ENCODE peak calls at places on chromosome 7, in nine cellular contexts. E is fibroblast of the aortic adventitia, G is brain microvascular endothelial cell, S is gastrocnemius medialis, F is H7, P is A549, I is GM06990, T is OCI-LY7, K is neural progenitor cell. Y is an unnamed sample.

GRCh38 chr7:135102372-135102771 is 45.5 kb upstream of the TMEM140 start:
- DNase-seq in E (no peak), G (no peak), S (no peak), F (no peak), P (no peak), I (no peak), T (no peak), K (no peak), Y (no peak)

GRCh38 chr7:518630-519428 is 817 bp downstream of the PDGFA start:
- DNase-seq in E (peak), G (peak), S (peak), F (peak), P (peak), I (peak), T (no peak), K (peak), Y (peak)

GRCh38 chr7:30029696-30030095 is 1.5 kb downstream of the PLEKHA8 start:
- DNase-seq in E (no peak), G (no peak), S (no peak), F (peak), P (no peak), I (no peak), T (peak), K (peak), Y (peak)

GRCh38 chr7:94043299-94043698 is 39.1 kb upstream of the BET1 start:
- DNase-seq in E (peak), G (peak), S (no peak), F (no peak), P (no peak), I (no peak), T (no peak), K (no peak), Y (no peak)

GRCh38 chr7:13416071-13416470 is 573.4 kb downstream of the ETV1 start:
- DNase-seq in E (no peak), G (no peak), S (no peak), F (no peak), P (no peak), I (no peak), T (no peak), K (no peak), Y (no peak)

GRCh38 chr7:143380646-143381426 is at the start of gene ZYX:
- DNase-seq in E (peak), G (peak), S (peak), F (peak), P (peak), I (peak), T (peak), K (peak), Y (peak)

GRCh38 chr7:81499262-81500116 is 270.4 kb downstream of the HGF start:
- DNase-seq in E (peak), G (peak), S (no peak), F (peak), P (peak), I (peak), T (peak), K (peak), Y (peak)

GRCh38 chr7:51289608-51290370 is 26.8 kb downstream of the COBL start:
- DNase-seq in E (no peak), G (no peak), S (no peak), F (no peak), P (no peak), I (no peak), T (no peak), K (no peak), Y (no peak)

GRCh38 chr7:107659666-107660065 is 962 bp upstream of the SLC26A4 start:
- DNase-seq in E (peak), G (peak), S (no peak), F (no peak), P (peak), I (no peak), T (no peak), K (no peak), Y (peak)

GRCh38 chr7:129471402-129471827 is 30.9 kb upstream of the SMKR1 start:
- DNase-seq in E (no peak), G (no peak), S (no peak), F (no peak), P (no peak), I (no peak), T (no peak), K (no peak), Y (no peak)

GRCh38 chr7:128841961-128842673 is 11.9 kb downstream of the FLNC start:
- DNase-seq in E (no peak), G (peak), S (no peak), F (peak), P (peak), I (peak), T (peak), K (peak), Y (no peak)

GRCh38 chr7:122384528-122384927 is 80.0 kb upstream of the FEZF1 start:
- DNase-seq in E (no peak), G (no peak), S (no peak), F (no peak), P (no peak), I (no peak), T (no peak), K (no peak), Y (no peak)

GRCh38 chr7:9856668-9857067 is 1117.0 kb upstream of the PHF14 start:
- DNase-seq in E (no peak), G (no peak), S (no peak), F (no peak), P (no peak), I (no peak), T (no peak), K (no peak), Y (no peak)

GRCh38 chr7:127736511-127736910 is 84.5 kb downstream of the SND1 start:
- DNase-seq in E (no peak), G (no peak), S (no peak), F (no peak), P (no peak), I (no peak), T (no peak), K (no peak), Y (no peak)

GRCh38 chr7:38102486-38102885 is 75.6 kb upstream of the STARD3NL start:
- DNase-seq in E (peak), G (peak), S (no peak), F (no peak), P (no peak), I (no peak), T (no peak), K (no peak), Y (no peak)

GRCh38 chr7:146096994-146097393 is 19.6 kb upstream of the CNTNAP2 start:
- DNase-seq in E (no peak), G (no peak), S (no peak), F (peak), P (no peak), I (no peak), T (no peak), K (peak), Y (no peak)

GRCh38 chr7:16293669-16294425 is 127.5 kb downstream of the CRPPA start:
- DNase-seq in E (no peak), G (no peak), S (no peak), F (no peak), P (no peak), I (no peak), T (no peak), K (no peak), Y (no peak)

GRCh38 chr7:130010689-130011412 is 40.3 kb downstream of the ZC3HC1 start:
- DNase-seq in E (peak), G (peak), S (peak), F (peak), P (peak), I (peak), T (peak), K (peak), Y (peak)

GRCh38 chr7:123641901-123642300 is 13.8 kb upstream of the LMOD2 start:
- DNase-seq in E (no peak), G (no peak), S (peak), F (no peak), P (no peak), I (no peak), T (no peak), K (peak), Y (no peak)

GRCh38 chr7:51324206-51324884 is 7.7 kb upstream of the COBL start:
- DNase-seq in E (no peak), G (no peak), S (peak), F (no peak), P (no peak), I (no peak), T (no peak), K (no peak), Y (no peak)

GRCh38 chr7:129684777-129685176 is 73.3 kb downstream of the NRF1 start:
- DNase-seq in E (peak), G (peak), S (no peak), F (peak), P (no peak), I (no peak), T (no peak), K (peak), Y (no peak)

GRCh38 chr7:116601426-116601825 is 70.6 kb upstream of the MET start:
- DNase-seq in E (no peak), G (no peak), S (no peak), F (no peak), P (no peak), I (no peak), T (no peak), K (no peak), Y (no peak)

GRCh38 chr7:4861673-4862072 is at the start of gene PAPOLB:
- DNase-seq in E (no peak), G (no peak), S (no peak), F (peak), P (no peak), I (no peak), T (no peak), K (no peak), Y (no peak)

GRCh38 chr7:38506756-38507155 is 124.4 kb downstream of the AMPH start:
- DNase-seq in E (peak), G (peak), S (no peak), F (no peak), P (no peak), I (no peak), T (no peak), K (no peak), Y (no peak)

GRCh38 chr7:84092207-84092606 is 102.4 kb downstream of the SEMA3A start:
- DNase-seq in E (no peak), G (no peak), S (no peak), F (no peak), P (peak), I (no peak), T (no peak), K (no peak), Y (peak)

GRCh38 chr7:74262639-74263398 is 8.6 kb upstream of the RFC2 start:
- DNase-seq in E (no peak), G (no peak), S (no peak), F (peak), P (no peak), I (no peak), T (no peak), K (no peak), Y (no peak)

GRCh38 chr7:13850185-13850752 is 139.2 kb downstream of the ETV1 start:
- DNase-seq in E (peak), G (peak), S (no peak), F (no peak), P (peak), I (no peak), T (no peak), K (no peak), Y (peak)

GRCh38 chr7:16619979-16620408 is 25.6 kb downstream of the ANKMY2 start:
- DNase-seq in E (no peak), G (no peak), S (no peak), F (no peak), P (no peak), I (peak), T (peak), K (no peak), Y (no peak)

GRCh38 chr7:106074257-106074656 is 37.9 kb downstream of the SYPL1 start:
- DNase-seq in E (no peak), G (no peak), S (no peak), F (peak), P (no peak), I (peak), T (peak), K (no peak), Y (no peak)

GRCh38 chr7:30285531-30286284 is 1.3 kb downstream of the ZNRF2 start:
- DNase-seq in E (peak), G (peak), S (no peak), F (no peak), P (peak), I (peak), T (peak), K (peak), Y (peak)

GRCh38 chr7:73452999-73453635 is 19.5 kb downstream of the FZD9 start:
- DNase-seq in E (peak), G (no peak), S (no peak), F (no peak), P (no peak), I (no peak), T (no peak), K (no peak), Y (no peak)

GRCh38 chr7:100490483-100491191 is 6.9 kb downstream of the NYAP1 start:
- DNase-seq in E (no peak), G (no peak), S (no peak), F (peak), P (no peak), I (no peak), T (no peak), K (no peak), Y (no peak)

GRCh38 chr7:100171840-100172239 is 3.4 kb upstream of the GAL3ST4 start:
- DNase-seq in E (no peak), G (no peak), S (no peak), F (no peak), P (no peak), I (no peak), T (no peak), K (no peak), Y (no peak)

DNA sequence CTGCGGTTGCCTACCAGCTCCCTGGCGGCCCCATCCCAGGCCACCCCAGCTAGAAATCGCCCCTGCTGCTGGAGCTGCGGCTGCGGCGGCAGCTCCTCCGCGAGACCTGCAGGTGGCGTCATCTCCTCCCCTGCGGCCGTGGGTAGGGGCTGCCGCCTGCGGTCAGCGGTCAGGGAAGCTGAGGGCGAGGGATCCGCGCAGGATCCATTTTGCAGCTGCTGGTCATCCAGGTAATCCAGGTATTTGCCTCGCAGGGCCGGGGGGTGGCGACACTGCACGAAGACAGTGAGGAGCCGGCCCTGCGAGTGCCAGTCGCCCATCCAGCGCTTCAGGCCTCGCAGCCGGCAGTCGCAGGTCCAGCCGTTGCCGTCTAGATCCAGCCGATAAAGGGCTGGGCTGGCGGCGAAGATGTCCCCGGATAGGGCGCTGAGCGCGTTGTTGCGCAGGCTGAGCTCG is 1.5 kb downstream of the TRIL start:
- DNase-seq in E (peak), G (no peak), S (no peak), F (peak), P (peak), I (no peak), T (no peak), K (peak), Y (no peak)
- H3K4me3 ChIP-seq in E (peak), G (peak), S (peak), F (peak), P (peak), I (no peak), T (no peak), K (peak), Y (peak)

DNA sequence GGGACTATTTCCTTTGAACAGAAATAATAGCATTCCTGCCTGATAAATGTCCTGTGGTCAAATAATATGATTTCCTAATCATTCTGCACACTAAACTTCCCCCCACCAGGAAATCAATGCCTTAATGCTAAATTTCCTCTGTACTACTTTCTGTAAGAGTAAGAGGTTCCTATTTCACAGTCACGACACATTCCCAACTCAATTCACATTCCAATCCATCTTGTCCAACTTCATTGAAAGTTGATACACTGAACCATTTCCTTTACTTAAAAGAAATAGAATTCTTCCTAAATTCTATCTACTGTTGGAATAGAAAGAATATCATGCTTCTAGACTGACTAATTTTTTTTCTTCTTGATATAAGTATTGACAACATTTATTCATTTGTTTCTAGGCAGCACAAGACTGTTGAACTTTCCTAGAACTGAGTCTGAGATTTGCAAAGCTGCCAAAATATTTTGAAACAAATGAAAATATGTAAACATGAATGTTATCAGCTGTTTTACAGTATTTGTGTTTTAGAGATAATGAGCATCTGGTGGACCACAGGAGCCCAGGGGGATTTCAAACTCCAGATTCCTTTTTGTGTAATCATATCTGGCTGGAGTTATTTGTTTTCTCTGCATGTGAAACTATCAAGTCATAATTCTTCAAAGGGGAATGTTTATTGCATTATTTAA is 121.5 kb downstream of the TPST1 start:
- DNase-seq in E (peak), G (peak), S (no peak), F (no peak), P (no peak), I (no peak), T (no peak), K (no peak), Y (no peak)
- H3K4me3 ChIP-seq in E (no peak), G (no peak), S (no peak), F (no peak), P (no peak), I (no peak), T (no peak), K (no peak), Y (no peak)

GRCh38 chr7:48085433-48085791 is 3.7 kb upstream of the UPP1 start:
- DNase-seq in E (no peak), G (no peak), S (no peak), F (no peak), P (no peak), I (peak), T (no peak), K (no peak), Y (no peak)
- H3K4me3 ChIP-seq in E (no peak), G (no peak), S (no peak), F (no peak), P (no peak), I (no peak), T (no peak), K (no peak), Y (no peak)

GRCh38 chr7:131552053-131552452 is 4.4 kb downstream of the PODXL start:
- DNase-seq in E (no peak), G (no peak), S (no peak), F (no peak), P (no peak), I (no peak), T (no peak), K (no peak), Y (no peak)
- H3K4me3 ChIP-seq in E (no peak), G (no peak), S (no peak), F (peak), P (no peak), I (no peak), T (no peak), K (no peak), Y (no peak)

Y was measured in Jurkat, Clone E6-1.